ENCODE peak calls at places on chromosomes 4 and X, in eight cellular contexts. G is pancreas, U is cardiac muscle cell, R is lower lobe of right lung, O is BJ, A is heart left ventricle, T is astrocyte, X is HepG2. C is an unnamed sample.

GRCh38 chrX:25925956-25926355 is 212.2 kb upstream of the MAGEB18 start:
- DNase-seq in O (no peak), R (no peak), X (no peak), A (no peak), G (no peak), U (no peak), T (peak; percentile 5), C (no peak)

GRCh38 chr4:1895971-1896657 is 24.9 kb downstream of the NSD2 start:
- DNase-seq in O (no peak), A (no peak), T (no peak), R (no peak), U (no peak), G (no peak), X (no peak), C (no peak)

GRCh38 chrX:149073464-149073863 is 431.6 kb downstream of the IDS start:
- DNase-seq in R (no peak), T (no peak), U (no peak), A (no peak), G (no peak), O (no peak), X (no peak), C (no peak)

GRCh38 chr4:101944649-101945048 is 154.1 kb downstream of the BANK1 start:
- DNase-seq in X (no peak), T (peak; percentile 84), U (no peak), O (peak; percentile 23), R (no peak), G (no peak), A (no peak), C (peak; percentile 65)

GRCh38 chr4:119939066-119939995 is 127.3 kb downstream of the MAD2L1 start:
- DNase-seq in A (no peak), X (no peak), G (no peak), O (peak; percentile 52), T (peak; percentile 19), U (no peak), R (no peak), C (no peak)

GRCh38 chr4:37988670-37989069 is 28.5 kb downstream of the PTTG2 start:
- DNase-seq in G (no peak), A (no peak), O (no peak), R (no peak), X (no peak), T (peak; percentile 28), U (no peak), C (no peak)

GRCh38 chr4:183797041-183797444 is 108.1 kb upstream of the STOX2 start:
- DNase-seq in O (no peak), R (peak; percentile 73), A (no peak), U (peak; percentile 24), X (no peak), T (no peak), G (peak; percentile 74), C (no peak)

GRCh38 chrX:108359811-108360602 is 78.2 kb downstream of the COL4A6 start:
- DNase-seq in G (no peak), X (no peak), T (peak; percentile 6), R (no peak), A (no peak), O (no peak), U (no peak), C (no peak)

GRCh38 chr4:55175779-55176231 is 50.4 kb upstream of the KDR start:
- DNase-seq in A (no peak), O (peak; percentile 67), X (no peak), G (no peak), U (no peak), R (no peak), T (peak; percentile 79), C (peak; percentile 78)

GRCh38 chrX:124925681-124926080 is 394.0 kb upstream of the TEX13C start:
- DNase-seq in X (no peak), A (no peak), O (no peak), U (no peak), G (no peak), T (no peak), R (no peak), C (no peak)

GRCh38 chrX:13470680-13470967 is 98.8 kb upstream of the EGFL6 start:
- DNase-seq in T (no peak), R (no peak), U (no peak), A (no peak), X (no peak), G (no peak), O (no peak), C (no peak)

GRCh38 chrX:45668686-45669443 is 468.2 kb upstream of the DIPK2B start:
- DNase-seq in A (no peak), U (no peak), X (no peak), O (peak; percentile 66), R (no peak), G (no peak), T (peak; percentile 97), C (peak; percentile 38)

GRCh38 chrX:98962996-98963395 is 1447.1 kb downstream of the PCDH19 start:
- DNase-seq in U (no peak), G (no peak), O (no peak), R (no peak), X (no peak), A (no peak), T (no peak), C (no peak)

GRCh38 chr4:174423257-174423944 is 98.9 kb downstream of the HPGD start:
- DNase-seq in U (peak; percentile 10), G (no peak), X (no peak), T (peak; percentile 85), A (no peak), O (no peak), R (no peak), C (peak; percentile 84)

GRCh38 chr4:140556372-140557085 is 12.2 kb downstream of the UCP1 start:
- DNase-seq in U (no peak), O (no peak), X (no peak), G (no peak), T (no peak), A (no peak), R (no peak), C (no peak)

GRCh38 chr4:138522366-138522765 is 280.2 kb upstream of the SLC7A11 start:
- DNase-seq in R (no peak), T (no peak), G (no peak), U (peak; percentile 6), X (peak; percentile 3), O (no peak), A (no peak), C (no peak)

GRCh38 chr4:55186123-55186522 is 60.7 kb upstream of the KDR start:
- DNase-seq in O (no peak), X (no peak), R (no peak), T (no peak), U (no peak), G (no peak), A (no peak), C (no peak)

GRCh38 chrX:72050011-72050410 is 81.7 kb downstream of the RTL5 start:
- DNase-seq in U (no peak), G (no peak), O (no peak), A (no peak), R (no peak), T (no peak), X (no peak), C (no peak)

GRCh38 chrX:72052415-72053090 is 79.2 kb downstream of the RTL5 start:
- DNase-seq in U (no peak), X (no peak), G (no peak), T (peak; percentile 36), R (no peak), O (no peak), A (no peak), C (no peak)

GRCh38 chrX:72048515-72049455 is 82.9 kb downstream of the RTL5 start:
- DNase-seq in U (no peak), X (no peak), R (no peak), T (no peak), O (no peak), A (no peak), G (no peak), C (no peak)

GRCh38 chrX:72053508-72053907 is 78.2 kb downstream of the RTL5 start:
- DNase-seq in G (no peak), A (no peak), T (no peak), X (no peak), O (no peak), U (no peak), R (no peak), C (no peak)

GRCh38 chrX:72051589-72051988 is 80.1 kb downstream of the RTL5 start:
- DNase-seq in R (no peak), U (no peak), A (no peak), G (no peak), X (no peak), T (no peak), O (no peak), C (no peak)
- H3K27me3 ChIP-seq in R (no peaks in the 10 kb centered on the region), U (no peaks in the 10 kb centered on the region), A (no peaks in the 10 kb centered on the region), G (peaks cover 26% of the 10 kb centered on the region), X (no peaks in the 10 kb centered on the region), T (no peaks in the 10 kb centered on the region), O (no peaks in the 10 kb centered on the region), C (peaks cover 6% of the 10 kb centered on the region)

DNA sequence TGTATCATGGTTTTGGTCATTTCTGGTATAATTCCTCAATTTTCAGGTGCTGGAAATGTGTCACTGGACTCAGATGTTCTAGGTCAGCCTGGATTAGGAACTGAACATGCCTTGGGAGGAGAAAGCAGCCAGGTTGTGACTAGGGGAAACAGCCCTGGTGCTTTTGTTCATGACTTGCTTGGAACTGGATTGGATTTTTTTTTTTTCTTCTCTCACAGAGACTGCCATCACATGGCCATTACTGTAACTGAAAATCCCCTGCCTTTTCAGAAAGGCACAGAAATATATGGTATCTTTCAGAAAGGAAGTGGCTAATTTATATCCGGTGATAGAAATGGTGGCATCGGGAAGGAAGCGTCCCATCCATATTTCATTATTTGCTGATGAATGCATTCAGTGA is 34.6 kb downstream of the SEPTIN11 start:
- DNase-seq in A (no peak), U (no peak), G (no peak), R (no peak), O (no peak), X (peak; percentile 10), T (peak; percentile 47), C (no peak)
- TF ChIP-seq CTCF in A (no peak), U (peak; percentile 40), G (peak; percentile 9), R (peak; percentile 30), O (peak; percentile 42), X (peak; percentile 11), T (peak; percentile 48), C (no peak)

GRCh38 chr4:46994007-46994405 is 625 bp upstream of the GABRA4 start:
- DNase-seq in O (no peak), T (peak; percentile 2), R (no peak), A (peak; percentile 54), U (no peak), X (no peak), G (peak; percentile 22), C (no peak)
- H3K4me3 ChIP-seq in O (no peak overlapping the region), T (peak overlapping the region; percentile 62), R (peak overlapping the region; percentile 17), A (peak overlapping the region; percentile 44), U (peak overlapping the region; percentile 30), X (no peak overlapping the region), G (no peak overlapping the region), C (peak overlapping the region; percentile 27)

DNA sequence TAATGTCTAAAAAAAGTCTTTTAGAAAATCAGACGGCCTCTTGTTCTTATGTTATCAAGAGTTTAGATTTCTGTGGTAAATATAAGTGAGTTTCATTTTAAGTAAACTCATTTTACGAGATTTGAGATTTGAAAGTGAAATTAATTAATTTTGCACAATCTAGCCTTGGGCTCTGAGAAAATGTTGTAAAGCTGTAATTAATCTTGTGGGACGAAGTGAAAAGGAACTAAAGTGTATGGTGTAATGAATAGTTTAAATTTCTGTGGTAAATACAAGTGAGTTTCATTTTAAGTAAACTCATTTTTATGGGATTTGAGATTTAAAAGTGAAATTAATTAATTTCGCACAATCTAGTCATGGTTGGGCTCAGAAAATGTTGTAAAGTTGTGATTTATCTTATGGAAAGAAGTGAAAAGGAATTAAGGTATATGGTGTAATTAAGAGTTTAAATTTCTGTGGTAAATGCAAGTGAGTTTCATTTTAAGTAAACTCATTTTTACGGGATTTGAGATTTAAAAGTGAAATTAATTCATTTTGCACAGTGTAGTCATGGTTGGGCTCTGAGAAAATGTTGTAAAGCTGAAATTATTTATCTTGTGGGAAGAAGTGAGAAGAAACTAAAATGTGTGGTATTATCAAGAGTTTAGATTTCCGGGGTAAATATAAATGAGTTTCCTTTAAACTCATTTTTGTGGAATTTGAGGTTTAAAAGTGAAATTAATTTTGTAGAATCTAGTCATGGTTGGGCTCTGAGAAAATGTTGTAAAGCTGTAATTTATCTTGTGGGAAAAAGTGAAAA is 1.6 kb downstream of the SCML1 start:
- DNase-seq in U (no peak), O (no peak), T (peak; percentile 35), A (no peak), X (no peak), R (no peak), G (no peak), C (no peak)
- H3K27me3 ChIP-seq in U (no peaks in the 10 kb centered on the region), O (no peaks in the 10 kb centered on the region), T (no peaks in the 10 kb centered on the region), A (no peaks in the 10 kb centered on the region), X (no peaks in the 10 kb centered on the region), R (no peaks in the 10 kb centered on the region), G (peaks cover 4% of the 10 kb centered on the region), C (no peaks in the 10 kb centered on the region)